ENCODE peak calls at places on chromosomes 4 and X, in nine cellular contexts. S is activated T-helper 1 cell treated with anti-CD3 and anti-CD28 coated beads, Interleukin-12 subunit alpha, Interleukin-12 subunit beta, Interleukin-2, Interleukin-4 antibody, amounts not matched to agents 30 ng/mL and 10 ng/mL and 1 ng/mL, durations not matched to agents 14 hours and 24 hours and 36 hours; J is foreskin fibroblast; I is activated T-cell treated with anti-CD3 and anti-CD28 coated beads, Interleukin-2, amount 50 U/mL, for 48 hours; Z is AG20443; H is choroid plexus epithelial cell; X is Panc1; D is ureter; R is hippocampal formation. E is an unnamed sample.

GRCh38 chrX:37686348-37686736 is 751 bp downstream of the XK start:
- DNase-seq in J (no peak), R (no peak), Z (no peak), D (no peak), X (no peak), S (no peak), H (no peak), I (no peak), E (no peak)

GRCh38 chrX:107787827-107788226 is 10.3 kb downstream of the NCBP2L start:
- DNase-seq in Z (no peak), S (no peak), H (no peak), X (no peak), J (no peak), I (no peak), D (no peak), R (no peak), E (no peak)

GRCh38 chrX:135463937-135464336 is 42.2 kb downstream of the SMIM10L2A start:
- DNase-seq in X (no peak), J (peak), H (peak), R (no peak), S (no peak), D (no peak), I (no peak), Z (no peak), E (no peak)

GRCh38 chrX:31228909-31229308 is 157.1 kb upstream of the FTHL17 start:
- DNase-seq in H (peak), R (no peak), Z (no peak), J (no peak), I (no peak), X (no peak), S (no peak), D (no peak), E (no peak)

GRCh38 chrX:94361241-94361640 is 687.2 kb downstream of the FAM133A start:
- DNase-seq in D (no peak), R (no peak), H (no peak), J (no peak), Z (no peak), S (no peak), I (no peak), X (no peak), E (no peak)

GRCh38 chrX:154490021-154490413 is 412 bp downstream of the SLC10A3 start:
- DNase-seq in Z (peak), R (no peak), D (no peak), S (no peak), X (no peak), J (peak), H (peak), I (peak), E (no peak)

GRCh38 chr4:56876264-56876663 is 31.4 kb upstream of the REST start:
- DNase-seq in X (no peak), S (no peak), H (no peak), D (no peak), I (no peak), R (no peak), J (no peak), Z (no peak), E (no peak)

GRCh38 chrX:131068945-131069719 is 11.0 kb downstream of the ARHGAP36 start:
- DNase-seq in R (peak), X (no peak), D (no peak), S (no peak), Z (peak), I (peak), J (peak), H (peak), E (no peak)

GRCh38 chr4:143254479-143255216 is 69.9 kb downstream of the USP38 start:
- DNase-seq in Z (no peak), H (peak), J (peak), S (no peak), I (no peak), X (no peak), R (no peak), D (no peak), E (no peak)

GRCh38 chrX:39577206-39577605 is 520.6 kb downstream of the BCOR start:
- DNase-seq in Z (no peak), D (no peak), J (no peak), H (peak), I (no peak), S (no peak), R (no peak), X (no peak), E (no peak)

GRCh38 chrX:36898301-36898700 is 109.9 kb upstream of the FAM47C start:
- DNase-seq in J (peak), Z (peak), H (peak), I (no peak), S (no peak), D (no peak), R (no peak), X (no peak), E (no peak)

GRCh38 chrX:48911407-48912182 is at the start of gene SLC35A2:
- DNase-seq in I (peak), Z (peak), R (peak), D (peak), X (no peak), J (peak), H (peak), S (peak), E (peak)

GRCh38 chr4:80103615-80104014 is 30.6 kb upstream of the ANTXR2 start:
- DNase-seq in D (no peak), H (no peak), X (no peak), S (no peak), J (no peak), Z (no peak), I (no peak), R (no peak), E (no peak)

GRCh38 chrX:40325161-40325560 is 227.4 kb upstream of the BCOR start:
- DNase-seq in J (no peak), D (no peak), I (no peak), S (no peak), R (no peak), X (no peak), H (no peak), Z (no peak), E (no peak)

GRCh38 chr4:95249402-95250043 is 299.2 kb downstream of the UNC5C start:
- DNase-seq in I (peak), X (no peak), Z (no peak), R (no peak), J (no peak), D (no peak), S (no peak), H (no peak), E (no peak)

GRCh38 chr4:154399259-154399974 is 92.2 kb downstream of the DCHS2 start:
- DNase-seq in X (peak), H (peak), S (no peak), I (no peak), D (no peak), Z (peak), J (peak), R (no peak), E (no peak)

GRCh38 chr4:19375405-19375804 is 876.3 kb upstream of the SLIT2 start:
- DNase-seq in Z (no peak), D (no peak), X (no peak), S (no peak), J (peak), H (no peak), I (no peak), R (no peak), E (no peak)

GRCh38 chr4:156505341-156505955 is 466.2 kb downstream of the PDGFC start:
- DNase-seq in Z (no peak), R (no peak), D (no peak), J (no peak), S (no peak), X (no peak), H (peak), I (no peak), E (no peak)

GRCh38 chr4:24057915-24058559 is 168.2 kb upstream of the PPARGC1A start:
- DNase-seq in H (no peak), R (no peak), Z (no peak), J (no peak), I (no peak), D (no peak), X (no peak), S (no peak), E (no peak)

GRCh38 chr4:186190456-186191265 is 706 bp upstream of the CYP4V2 start:
- DNase-seq in Z (peak), H (peak), S (peak), J (peak), R (peak), I (peak), X (no peak), D (peak), E (peak)

GRCh38 chrX:38803609-38804480 is 2.6 kb downstream of the MID1IP1 start:
- DNase-seq in R (peak), Z (peak), X (no peak), D (peak), H (peak), I (peak), J (peak), S (peak), E (peak)

GRCh38 chr4:67687639-67688038 is 13.3 kb downstream of the UBA6 start:
- DNase-seq in J (peak), H (peak), X (no peak), S (no peak), I (no peak), R (no peak), D (no peak), Z (no peak), E (no peak)

GRCh38 chr4:174940002-174940401 is 21.8 kb downstream of the ADAM29 start:
- DNase-seq in S (no peak), J (no peak), D (no peak), Z (no peak), I (no peak), X (no peak), H (no peak), R (no peak), E (no peak)

GRCh38 chr4:19329077-19329476 is 922.6 kb upstream of the SLIT2 start:
- DNase-seq in H (no peak), J (no peak), R (no peak), D (no peak), Z (no peak), S (no peak), X (no peak), I (no peak), E (no peak)

GRCh38 chrX:80173261-80173660 is 158.7 kb downstream of the TBX22 start:
- DNase-seq in I (no peak), R (no peak), J (no peak), Z (no peak), D (no peak), S (no peak), X (no peak), H (no peak), E (no peak)

GRCh38 chrX:110086916-110087484 is 84.1 kb downstream of the TMEM164 start:
- DNase-seq in S (no peak), Z (peak), H (peak), R (no peak), J (peak), X (peak), D (no peak), I (no peak), E (no peak)

GRCh38 chrX:47209508-47210238 is 8.8 kb upstream of the CDK16 start:
- DNase-seq in S (no peak), J (no peak), D (no peak), Z (no peak), R (no peak), H (no peak), X (no peak), I (no peak), E (no peak)